ENCODE peak calls at places on chromosomes 13 and 19, in five cellular contexts. U is effector memory CD4-positive, alpha-beta T cell; H is endothelial cell of umbilical vein; K is testis; S is IMR-90. C is an unnamed sample.

GRCh38 chr19:6060600-6061391 is 49.5 kb downstream of the RFX2 start:
- DNase-seq in U (peak; percentile 55), H (peak; percentile 61), K (peak; percentile 10), S (peak; percentile 16), C (no peak)

GRCh38 chr19:19324059-19324755 is 3.6 kb downstream of the MAU2 start:
- DNase-seq in U (no peak), H (no peak), K (no peak), S (no peak), C (no peak)

GRCh38 chr19:42850981-42851717 is 28.4 kb downstream of the PSG1 start:
- DNase-seq in U (no peak), H (no peak), K (no peak), S (peak; percentile 98), C (peak; percentile 95)

GRCh38 chr13:99392126-99392805 is 85.1 kb upstream of the GPR183 start:
- DNase-seq in U (no peak), H (no peak), K (no peak), S (no peak), C (no peak)

GRCh38 chr13:77386880-77387606 is 60.1 kb upstream of the MYCBP2 start:
- DNase-seq in U (no peak), H (no peak), K (no peak), S (peak; percentile 33), C (peak; percentile 56)

GRCh38 chr13:110364081-110364480 is 57.0 kb downstream of the COL4A2 start:
- DNase-seq in U (no peak), H (no peak), K (no peak), S (no peak), C (no peak)

GRCh38 chr19:913080-913748 is at the start of gene R3HDM4:
- DNase-seq in U (peak; percentile 79), H (peak; percentile 38), K (peak; percentile 77), S (peak; percentile 37), C (no peak)

GRCh38 chr19:42229855-42230331 is 9.8 kb downstream of the ZNF526 start:
- DNase-seq in U (no peak), H (no peak), K (no peak), S (peak; percentile 12), C (no peak)

GRCh38 chr13:106373989-106374572 is 161.4 kb downstream of the EFNB2 start:
- DNase-seq in U (no peak), H (peak; percentile 48), K (no peak), S (peak; percentile 73), C (no peak)

GRCh38 chr13:110347535-110348308 is 40.6 kb downstream of the COL4A2 start:
- DNase-seq in U (no peak), H (no peak), K (no peak), S (peak; percentile 90), C (peak; percentile 88)

GRCh38 chr19:12793290-12794195 is 2.3 kb downstream of the JUNB start:
- DNase-seq in U (peak; percentile 92), H (peak; percentile 97), K (peak; percentile 93), S (peak; percentile 92), C (peak; percentile 79)

GRCh38 chr19:12797141-12797587 is 4.4 kb downstream of the PRDX2 start:
- DNase-seq in U (no peak), H (no peak), K (no peak), S (no peak), C (no peak)

GRCh38 chr19:12794936-12795335 is 3.6 kb downstream of the JUNB start:
- DNase-seq in U (no peak), H (no peak), K (no peak), S (peak; percentile 29), C (no peak)

GRCh38 chr19:12794196-12794921 is 3.1 kb downstream of the JUNB start:
- DNase-seq in U (no peak), H (no peak), K (no peak), S (peak; percentile 62), C (no peak)

DNA sequence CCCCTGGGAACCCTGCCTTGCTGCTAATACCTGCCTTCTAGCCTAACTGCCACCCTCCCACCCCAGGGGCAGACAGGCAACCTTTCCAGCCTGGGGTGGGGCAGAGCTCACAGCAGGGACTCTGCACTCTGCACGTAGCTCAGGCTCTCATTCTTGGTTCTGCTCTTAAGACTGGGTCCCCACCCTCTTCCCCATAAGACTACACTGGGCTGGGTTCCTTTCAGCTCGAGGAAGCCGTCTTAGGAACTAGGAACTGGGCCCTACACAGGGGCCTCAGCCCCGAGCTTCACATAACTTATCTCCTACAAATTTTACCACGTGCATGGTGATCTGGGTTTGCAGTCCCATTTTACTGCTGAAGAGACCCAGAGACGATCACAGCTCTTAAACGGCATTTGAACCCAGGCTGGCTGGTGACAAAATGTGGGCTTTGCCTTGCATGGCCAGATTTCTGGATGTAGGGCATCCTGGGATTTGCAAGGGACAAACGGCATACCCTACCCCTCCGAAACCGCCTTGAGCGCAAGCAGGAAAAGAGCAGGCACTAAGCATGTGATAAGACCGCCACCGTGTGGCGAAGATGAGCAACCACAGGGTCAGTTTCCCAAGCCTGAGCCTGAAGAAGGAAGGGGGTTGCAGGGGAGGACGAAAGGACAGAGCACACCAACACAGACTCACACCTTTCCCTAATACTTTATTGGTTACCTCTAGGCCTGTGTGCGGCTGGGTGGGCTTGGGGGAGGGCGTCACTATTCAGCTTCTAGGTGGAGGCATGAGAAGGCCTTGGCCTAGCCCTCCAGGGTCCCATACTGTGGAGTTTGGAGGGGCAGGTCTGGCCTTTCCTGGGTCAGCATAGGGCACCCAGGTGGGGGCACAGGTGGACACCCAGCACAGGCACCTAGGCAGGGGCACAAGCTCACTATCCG is 5.1 kb downstream of the JUNB start:
- DNase-seq in U (peak; percentile 69), H (peak; percentile 80), K (peak; percentile 86), S (peak; percentile 81), C (peak; percentile 58)
- H3K27ac ChIP-seq in U (peak overlapping the region; percentile 46), H (no peak overlapping the region), K (no peak overlapping the region), S (no peak overlapping the region), C (no peak overlapping the region)

GRCh38 chr13:67223024-67223423 is 7.1 kb downstream of the PCDH9 start:
- DNase-seq in U (no peak), H (peak; percentile 34), K (no peak), S (peak; percentile 60), C (no peak)
- H3K4me3 ChIP-seq in U (no peak overlapping the region), H (no peak overlapping the region), K (no peak overlapping the region), S (no peak overlapping the region), C (no peak overlapping the region)

GRCh38 chr13:73061478-73062275 is 2.9 kb downstream of the KLF5 start:
- DNase-seq in U (no peak), H (no peak), K (no peak), S (no peak), C (no peak)

GRCh38 chr13:73063166-73063565 is 4.4 kb downstream of the KLF5 start:
- DNase-seq in U (no peak), H (no peak), K (no peak), S (no peak), C (no peak)

GRCh38 chr13:73062368-73062767 is 3.6 kb downstream of the KLF5 start:
- DNase-seq in U (no peak), H (no peak), K (no peak), S (no peak), C (no peak)

GRCh38 chr13:73065665-73066350 is 7.0 kb downstream of the KLF5 start:
- DNase-seq in U (no peak), H (no peak), K (no peak), S (no peak), C (no peak)

GRCh38 chr13:73064991-73065390 is 6.2 kb downstream of the KLF5 start:
- DNase-seq in U (no peak), H (no peak), K (no peak), S (no peak), C (no peak)
- H3K27me3 ChIP-seq in U (no peaks in the 10 kb centered on the region), H (no peaks in the 10 kb centered on the region), K (no peaks in the 10 kb centered on the region), S (no peaks in the 10 kb centered on the region), C (no peaks in the 10 kb centered on the region)

GRCh38 chr19:51125421-51126075 is 842 bp downstream of the SIGLEC9 start:
- DNase-seq in U (no peak), H (no peak), K (no peak), S (no peak), C (no peak)

GRCh38 chr19:51127032-51127431 is 2.3 kb downstream of the SIGLEC9 start:
- DNase-seq in U (no peak), H (no peak), K (no peak), S (no peak), C (no peak)

GRCh38 chr19:51129716-51130115 is 5.0 kb downstream of the SIGLEC9 start:
- DNase-seq in U (no peak), H (no peak), K (no peak), S (no peak), C (no peak)

GRCh38 chr19:51128227-51128626 is 3.5 kb downstream of the SIGLEC9 start:
- DNase-seq in U (no peak), H (no peak), K (no peak), S (no peak), C (no peak)

GRCh38 chr19:51127755-51128154 is 3.0 kb downstream of the SIGLEC9 start:
- DNase-seq in U (no peak), H (no peak), K (no peak), S (peak; percentile 47), C (peak; percentile 76)
- H3K27ac ChIP-seq in U (no peak overlapping the region), H (no peak overlapping the region), K (no peak overlapping the region), S (no peak overlapping the region), C (no peak overlapping the region)